ENCODE peak calls at places on chromosomes 11 and 22, in five cellular contexts. W, J, E, L and R are unnamed samples.

GRCh38 chr22:20811971-20812660 is 38.2 kb downstream of the SERPIND1 start:
- DNase-seq in L (no peak), W (no peak), J (no peak), E (no peak), R (no peak)

GRCh38 chr11:36409152-36409713 is 100.8 kb downstream of the TRAF6 start:
- DNase-seq in L (no peak), J (no peak), W (no peak), E (no peak), R (no peak)

GRCh38 chr11:115170133-115170815 is 333.9 kb downstream of the CADM1 start:
- DNase-seq in L (peak), W (no peak), E (no peak), J (no peak), R (no peak)

GRCh38 chr11:33268945-33269567 is 11.9 kb downstream of the HIPK3 start:
- DNase-seq in L (no peak), W (no peak), E (no peak), J (no peak), R (no peak)

GRCh38 chr22:23013612-23014011 is 56.7 kb upstream of the GNAZ start:
- DNase-seq in W (no peak), L (no peak), J (no peak), E (no peak), R (no peak)

GRCh38 chr11:17473071-17473744 is 3.4 kb downstream of the ABCC8 start:
- DNase-seq in W (no peak), E (no peak), L (no peak), J (peak), R (no peak)

GRCh38 chr22:42114721-42115120 is 15.9 kb downstream of the CYP2D6 start:
- DNase-seq in J (no peak), W (no peak), E (no peak), L (no peak), R (peak)

GRCh38 chr11:75802913-75803820 is 11.8 kb upstream of the UVRAG start:
- DNase-seq in J (peak), L (peak), E (peak), W (peak), R (peak)

GRCh38 chr22:29268511-29269229 is 602 bp downstream of the EWSR1 start:
- DNase-seq in J (no peak), E (no peak), W (peak), L (peak), R (peak)

GRCh38 chr11:91625495-91625894 is 599.1 kb upstream of the FAT3 start:
- DNase-seq in E (no peak), J (no peak), W (no peak), L (no peak), R (no peak)

GRCh38 chr22:24471570-24471969 is 23.6 kb upstream of the UPB1 start:
- DNase-seq in W (peak), J (no peak), E (no peak), L (peak), R (no peak)

GRCh38 chr11:64039012-64039665 is 3.4 kb downstream of the FLRT1 start:
- DNase-seq in J (no peak), E (no peak), W (no peak), L (no peak), R (no peak)

GRCh38 chr11:62689421-62690183 is at the start of gene LRRN4CL:
- DNase-seq in E (no peak), W (peak), L (peak), J (peak), R (no peak)

GRCh38 chr22:47195676-47196492 is 433.4 kb downstream of the TBC1D22A start:
- DNase-seq in E (peak), J (no peak), W (no peak), L (no peak), R (no peak)

DNA sequence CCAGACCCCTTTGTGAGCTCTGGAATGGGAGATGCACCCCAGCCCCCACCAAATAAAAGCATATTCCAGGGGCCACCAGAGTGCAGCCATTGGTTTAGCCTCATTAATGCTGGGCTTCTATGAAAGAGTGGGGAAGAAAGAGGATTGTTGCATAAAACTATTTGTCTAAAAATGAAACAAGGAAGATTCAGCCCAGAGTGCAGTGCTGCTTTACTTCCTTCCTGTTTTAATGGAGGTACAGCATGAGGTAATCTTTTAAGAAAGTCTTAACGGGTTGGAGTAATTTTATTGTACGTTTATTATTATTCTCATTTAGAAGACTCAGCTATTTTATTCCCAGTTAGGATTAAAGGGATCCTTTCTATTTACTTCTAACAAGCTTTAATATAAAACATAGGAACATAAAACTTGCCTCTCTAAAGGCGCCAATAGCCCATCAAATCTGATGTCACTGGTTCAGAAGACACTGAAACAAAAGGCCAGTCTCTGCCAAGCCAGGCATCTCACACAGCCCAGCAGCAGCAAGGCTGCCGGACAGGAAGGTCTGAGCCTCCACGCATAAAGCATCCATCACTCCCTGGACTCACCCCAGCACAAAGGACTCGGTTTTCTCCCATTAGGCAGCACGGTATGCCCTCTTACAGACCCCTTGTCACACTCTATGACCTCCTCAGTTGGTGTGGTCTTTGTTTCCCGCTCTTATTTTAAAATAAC is 204.0 kb upstream of the BLID start:
- DNase-seq in E (no peak), W (no peak), L (no peak), J (no peak), R (no peak)
- TF ChIP-seq POLR2A in E (no peak), W (no peak), L (no peak), J (no peak), R (no peak)

GRCh38 chr11:95231126-95231880 is at the start of gene SESN3:
- DNase-seq in E (peak), L (peak), W (peak), J (peak), R (peak)
- TF ChIP-seq POLR2A in E (peak), L (peak), W (peak), J (no peak), R (peak)

GRCh38 chr11:83070044-83070877 is 1.4 kb downstream of the RAB30 start:
- DNase-seq in J (peak), L (no peak), W (peak), E (no peak), R (peak)
- TF ChIP-seq POLR2A in J (no peak), L (no peak), W (no peak), E (no peak), R (no peak)

GRCh38 chr22:17969732-17970131 is 54.6 kb downstream of the MICAL3 start:
- DNase-seq in E (peak), W (peak), J (peak), L (no peak), R (no peak)
- TF ChIP-seq POLR2A in E (no peak), W (no peak), J (no peak), L (no peak), R (no peak)

GRCh38 chr11:44321059-44321458 is 11.1 kb upstream of the ALX4 start:
- DNase-seq in J (no peak), W (no peak), E (no peak), L (no peak), R (no peak)

GRCh38 chr11:44319552-44320288 is 9.8 kb upstream of the ALX4 start:
- DNase-seq in L (no peak), E (peak), J (no peak), W (no peak), R (no peak)

GRCh38 chr11:44320289-44320973 is 10.5 kb upstream of the ALX4 start:
- DNase-seq in J (no peak), L (no peak), W (no peak), E (no peak), R (no peak)

GRCh38 chr11:44318369-44318768 is 8.4 kb upstream of the ALX4 start:
- DNase-seq in E (no peak), W (no peak), J (no peak), L (no peak), R (no peak)

GRCh38 chr11:44319170-44319551 is 9.2 kb upstream of the ALX4 start:
- DNase-seq in W (no peak), J (no peak), L (no peak), E (peak), R (no peak)
- TF ChIP-seq POLR2A in W (no peak), J (no peak), L (no peak), E (no peak), R (no peak)

GRCh38 chr22:49936018-49936972 is 17.9 kb downstream of the CRELD2 start:
- DNase-seq in E (peak), W (peak), L (peak), J (peak), R (peak)

GRCh38 chr22:49935561-49935960 is 17.1 kb downstream of the CRELD2 start:
- DNase-seq in L (no peak), J (no peak), W (no peak), E (no peak), R (no peak)

GRCh38 chr22:49938565-49939136 is 20.2 kb downstream of the CRELD2 start:
- DNase-seq in W (no peak), E (no peak), L (no peak), J (no peak), R (no peak)

GRCh38 chr22:49937758-49938564 is 19.5 kb downstream of the CRELD2 start:
- DNase-seq in W (no peak), J (no peak), L (no peak), E (peak), R (no peak)

DNA sequence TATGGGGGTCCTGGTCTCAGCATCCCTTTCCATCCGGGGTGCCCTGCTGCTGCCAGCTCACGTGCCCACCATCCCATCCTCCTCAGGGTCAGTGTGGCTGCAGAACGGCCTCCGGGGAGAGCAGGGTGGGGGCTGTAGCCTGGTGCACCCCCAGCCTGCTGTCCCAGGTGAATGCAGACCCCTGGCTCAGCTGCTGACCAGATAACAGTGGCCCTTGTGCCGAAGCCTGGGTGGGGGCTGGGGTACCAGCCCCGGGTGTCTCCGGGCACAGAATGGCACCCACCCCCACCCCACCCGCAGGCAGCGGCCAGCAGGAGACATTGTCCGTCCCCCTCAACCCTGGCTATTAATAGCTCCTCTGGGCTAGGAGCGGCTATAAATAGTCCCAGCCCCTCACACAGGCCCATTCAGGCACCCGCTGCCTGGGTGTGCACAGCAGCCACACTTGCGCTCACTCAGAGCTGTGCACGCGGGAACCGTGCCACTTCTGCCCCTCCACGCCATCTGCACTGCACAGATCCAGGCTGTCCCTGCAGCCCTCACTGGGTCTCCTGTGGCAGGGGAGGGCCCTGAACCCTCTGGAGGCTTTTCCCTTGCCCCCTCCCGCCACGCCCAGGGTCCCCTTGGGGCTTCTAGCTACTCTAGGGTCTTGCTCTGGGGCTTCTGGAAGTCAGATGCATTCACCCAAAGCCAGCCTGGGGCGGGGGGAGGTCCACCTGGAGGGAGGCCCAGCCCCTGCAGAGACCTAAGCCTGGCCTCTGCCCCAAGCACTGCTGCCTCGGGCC is 18.7 kb downstream of the CRELD2 start:
- DNase-seq in E (no peak), W (no peak), L (no peak), J (no peak), R (no peak)
- TF ChIP-seq POLR2A in E (no peak), W (no peak), L (no peak), J (no peak), R (no peak)

GRCh38 chr11:129644326-129644725 is 171.3 kb upstream of the TMEM45B start:
- DNase-seq in E (no peak), W (no peak), J (no peak), L (no peak), R (no peak)

GRCh38 chr11:129643031-129643721 is 172.5 kb upstream of the TMEM45B start:
- DNase-seq in J (no peak), E (no peak), W (no peak), L (no peak), R (no peak)

GRCh38 chr11:129640671-129641070 is 175.0 kb upstream of the TMEM45B start:
- DNase-seq in L (no peak), W (no peak), E (no peak), J (no peak), R (no peak)

GRCh38 chr11:129645943-129646342 is 169.7 kb upstream of the TMEM45B start:
- DNase-seq in E (no peak), J (no peak), W (no peak), L (no peak), R (no peak)
- TF ChIP-seq POLR2A in E (no peak), J (no peak), W (no peak), L (no peak), R (no peak)

GRCh38 chr11:65615229-65615949 is at the start of gene PCNX3:
- DNase-seq in E (peak), J (peak), W (peak), L (peak), R (peak)
- TF ChIP-seq POLR2A in E (no peak), J (peak), W (peak), L (peak), R (peak)

DNA sequence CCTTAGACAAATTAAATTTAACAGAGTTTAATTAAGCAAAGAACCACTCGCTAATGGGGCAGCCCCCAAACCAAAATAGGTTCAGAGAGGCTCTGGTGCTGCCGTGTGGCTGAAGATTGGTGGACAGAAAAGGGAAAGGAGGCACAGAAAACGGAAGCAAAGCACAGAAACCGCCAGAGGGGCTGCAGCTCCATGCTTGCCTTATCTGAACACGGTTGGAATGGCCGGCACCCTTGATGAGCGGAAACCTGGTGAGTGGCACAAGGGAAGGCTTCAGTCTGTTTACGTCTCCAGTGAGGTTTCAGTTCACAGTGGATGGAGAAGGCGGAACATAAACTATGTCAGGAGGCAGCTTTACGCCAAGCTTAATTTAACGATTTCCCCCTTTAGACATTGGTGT is 5.2 kb upstream of the PRR33 start:
- DNase-seq in L (no peak), J (no peak), E (no peak), W (no peak), R (no peak)
- TF ChIP-seq POLR2A in L (no peak), J (no peak), E (no peak), W (no peak), R (no peak)